ENCODE peak calls at places on chromosomes 12 and 14, in seven cellular contexts. E is pancreas, J is adrenal gland, I is A673, N is aorta, P is mucosa of descending colon, C is lower lobe of right lung. L is an unnamed sample. For H3K36me3 and H3K4me1, the result is how much of the 10 kb centered on the place peaks cover.

GRCh38 chr14:20684662-20685456 is 499 bp downstream of the RNASE4 start:
- DNase-seq in E (no peak), J (peak), I (peak), N (peak), P (peak), C (no peak), L (peak)

GRCh38 chr14:21840765-21841164 is 167.1 kb upstream of the OR4E1 start:
- DNase-seq in E (no peak), J (no peak), I (peak), N (no peak), P (no peak), C (no peak), L (no peak)

GRCh38 chr12:22312336-22312735 is 22.2 kb downstream of the ST8SIA1 start:
- DNase-seq in E (no peak), J (no peak), I (no peak), N (peak), P (no peak), C (no peak), L (no peak)

GRCh38 chr14:55701638-55702037 is 121.6 kb downstream of the KTN1 start:
- DNase-seq in E (no peak), J (no peak), I (no peak), N (no peak), P (no peak), C (no peak), L (no peak)

GRCh38 chr14:22314183-22314820 is 274.7 kb downstream of the DAD1 start:
- DNase-seq in E (no peak), J (peak), I (peak), N (no peak), P (no peak), C (no peak), L (peak)

GRCh38 chr14:101111620-101112290 is 208.2 kb upstream of the RTL1 start:
- DNase-seq in E (peak), J (peak), I (no peak), N (no peak), P (no peak), C (no peak), L (no peak)

GRCh38 chr12:119578112-119578511 is 15.5 kb upstream of the TMEM233 start:
- DNase-seq in E (no peak), J (no peak), I (no peak), N (no peak), P (no peak), C (no peak), L (no peak)

GRCh38 chr12:75115748-75116147 is 93.9 kb downstream of the KCNC2 start:
- DNase-seq in E (no peak), J (no peak), I (no peak), N (no peak), P (no peak), C (no peak), L (no peak)

GRCh38 chr12:79555006-79555925 is 135.5 kb downstream of the PAWR start:
- DNase-seq in E (no peak), J (no peak), I (peak), N (no peak), P (no peak), C (no peak), L (peak)

GRCh38 chr12:55142896-55143870 is 17.0 kb downstream of the OR9K2 start:
- DNase-seq in E (no peak), J (peak), I (peak), N (no peak), P (no peak), C (no peak), L (peak)

GRCh38 chr12:52149182-52149641 is 42.6 kb downstream of the KRT80 start:
- DNase-seq in E (no peak), J (no peak), I (no peak), N (no peak), P (no peak), C (no peak), L (peak)

GRCh38 chr14:94048676-94049624 is 22.8 kb downstream of the OTUB2 start:
- DNase-seq in E (no peak), J (no peak), I (peak), N (no peak), P (no peak), C (no peak), L (no peak)

GRCh38 chr14:94047581-94047980 is 21.4 kb downstream of the OTUB2 start:
- DNase-seq in E (no peak), J (no peak), I (no peak), N (no peak), P (no peak), C (no peak), L (no peak)

GRCh38 chr14:94050231-94050880 is 24.2 kb downstream of the OTUB2 start:
- DNase-seq in E (no peak), J (peak), I (no peak), N (no peak), P (no peak), C (peak), L (no peak)

GRCh38 chr14:94051115-94051514 is 25.0 kb downstream of the OTUB2 start:
- DNase-seq in E (no peak), J (peak), I (peak), N (no peak), P (no peak), C (no peak), L (peak)

GRCh38 chr14:94049625-94050023 is 23.5 kb downstream of the OTUB2 start:
- DNase-seq in E (no peak), J (no peak), I (no peak), N (no peak), P (no peak), C (no peak), L (no peak)
- H3K36me3 ChIP-seq in E (half or more), J (under half), I (under half), N (under half), P (under half), C (half or more), L (half or more)

GRCh38 chr12:32896438-32897275 is at the start of gene PKP2:
- DNase-seq in E (peak), J (peak), I (peak), N (peak), P (peak), C (peak), L (no peak)

GRCh38 chr12:32895688-32896437 is 714 bp downstream of the PKP2 start:
- DNase-seq in E (peak), J (no peak), I (no peak), N (no peak), P (peak), C (no peak), L (no peak)

GRCh38 chr12:32897276-32897615 is 669 bp upstream of the PKP2 start:
- DNase-seq in E (no peak), J (no peak), I (no peak), N (no peak), P (no peak), C (no peak), L (no peak)

GRCh38 chr12:32894566-32894965 is 2.0 kb downstream of the PKP2 start:
- DNase-seq in E (no peak), J (no peak), I (no peak), N (no peak), P (no peak), C (no peak), L (no peak)

GRCh38 chr12:32897688-32898573 is 1.4 kb upstream of the PKP2 start:
- DNase-seq in E (no peak), J (no peak), I (no peak), N (no peak), P (no peak), C (no peak), L (no peak)
- H3K4me3 ChIP-seq in E (peak), J (no peak), I (peak), N (no peak), P (no peak), C (no peak), L (no peak)

GRCh38 chr12:57842342-57843294 is 3.9 kb downstream of the CTDSP2 start:
- DNase-seq in E (no peak), J (no peak), I (peak), N (no peak), P (no peak), C (no peak), L (peak)
- H3K4me1 ChIP-seq in E (half or more), J (half or more), I (half or more), N (under half), P (half or more), C (half or more), L (half or more)

DNA sequence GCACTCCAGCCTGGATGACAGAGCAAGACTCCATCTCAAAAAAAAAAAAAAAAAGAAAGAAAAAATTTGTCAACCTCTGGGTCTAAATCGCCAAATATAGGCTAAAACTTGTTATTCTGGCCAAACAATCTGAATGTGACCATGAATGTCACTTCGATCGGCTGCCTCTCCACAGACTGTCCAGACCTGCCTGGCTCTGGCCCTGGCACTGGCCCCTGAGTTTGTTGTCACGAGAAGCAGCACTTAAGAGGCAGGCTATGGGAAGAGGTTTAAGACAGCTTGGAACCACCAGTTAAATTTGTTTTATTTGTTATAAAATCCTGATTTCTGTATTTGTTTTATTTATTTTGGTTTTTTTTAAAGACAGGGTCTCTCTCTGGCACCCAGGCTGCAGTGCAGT is 14.5 kb downstream of the WSB2 start:
- DNase-seq in E (no peak), J (no peak), I (no peak), N (no peak), P (no peak), C (no peak), L (no peak)
- H3K36me3 ChIP-seq in E (under half), J (under half), I (under half), N (under half), P (under half), C (half or more), L (half or more)

GRCh38 chr12:11860026-11860425 is 210.6 kb downstream of the ETV6 start:
- DNase-seq in E (no peak), J (no peak), I (no peak), N (no peak), P (no peak), C (no peak), L (no peak)

GRCh38 chr12:11862794-11863193 is 207.9 kb upstream of the BCL2L14 start:
- DNase-seq in E (no peak), J (no peak), I (no peak), N (no peak), P (no peak), C (no peak), L (peak)

GRCh38 chr12:11861864-11862600 is 208.7 kb upstream of the BCL2L14 start:
- DNase-seq in E (no peak), J (no peak), I (no peak), N (no peak), P (no peak), C (no peak), L (no peak)

GRCh38 chr12:11863478-11863906 is 207.2 kb upstream of the BCL2L14 start:
- DNase-seq in E (no peak), J (peak), I (no peak), N (peak), P (no peak), C (no peak), L (peak)

DNA sequence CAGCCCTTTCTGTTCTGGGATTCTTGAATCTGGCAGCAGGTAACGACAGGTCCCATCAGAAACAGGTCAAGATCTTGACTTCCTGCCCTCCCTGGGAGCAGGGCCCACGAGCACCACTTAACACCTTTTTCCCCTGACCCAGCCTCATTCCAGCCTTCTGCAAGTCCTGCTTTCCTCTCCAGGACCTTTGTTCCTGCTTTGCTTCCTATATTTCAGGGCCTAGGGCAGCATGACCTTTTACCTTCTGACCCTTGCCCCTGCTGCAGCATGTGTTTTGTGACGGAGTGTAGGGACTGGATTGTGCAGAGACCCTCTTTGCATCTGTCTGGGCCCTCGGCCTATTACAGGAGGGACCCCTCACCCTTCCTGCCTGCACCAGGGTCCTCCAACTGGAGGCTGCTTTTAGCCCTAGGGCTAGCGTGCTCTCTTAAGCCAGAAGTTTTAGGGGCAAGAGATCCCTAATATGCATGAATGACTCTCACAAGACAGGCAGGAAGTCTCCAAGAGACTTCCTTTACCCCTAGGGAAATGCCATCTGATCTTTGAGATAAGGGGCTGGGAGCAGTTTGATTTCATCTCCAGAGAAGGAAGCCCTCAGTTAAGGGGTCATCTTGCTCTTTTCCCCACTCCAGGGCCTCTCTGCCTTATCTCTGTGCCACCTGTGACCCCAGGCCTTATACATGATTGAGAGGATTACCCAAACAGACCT is 209.4 kb upstream of the BCL2L14 start:
- DNase-seq in E (no peak), J (no peak), I (peak), N (no peak), P (no peak), C (no peak), L (no peak)
- H3K4me3 ChIP-seq in E (no peak), J (no peak), I (no peak), N (no peak), P (no peak), C (no peak), L (no peak)

DNA sequence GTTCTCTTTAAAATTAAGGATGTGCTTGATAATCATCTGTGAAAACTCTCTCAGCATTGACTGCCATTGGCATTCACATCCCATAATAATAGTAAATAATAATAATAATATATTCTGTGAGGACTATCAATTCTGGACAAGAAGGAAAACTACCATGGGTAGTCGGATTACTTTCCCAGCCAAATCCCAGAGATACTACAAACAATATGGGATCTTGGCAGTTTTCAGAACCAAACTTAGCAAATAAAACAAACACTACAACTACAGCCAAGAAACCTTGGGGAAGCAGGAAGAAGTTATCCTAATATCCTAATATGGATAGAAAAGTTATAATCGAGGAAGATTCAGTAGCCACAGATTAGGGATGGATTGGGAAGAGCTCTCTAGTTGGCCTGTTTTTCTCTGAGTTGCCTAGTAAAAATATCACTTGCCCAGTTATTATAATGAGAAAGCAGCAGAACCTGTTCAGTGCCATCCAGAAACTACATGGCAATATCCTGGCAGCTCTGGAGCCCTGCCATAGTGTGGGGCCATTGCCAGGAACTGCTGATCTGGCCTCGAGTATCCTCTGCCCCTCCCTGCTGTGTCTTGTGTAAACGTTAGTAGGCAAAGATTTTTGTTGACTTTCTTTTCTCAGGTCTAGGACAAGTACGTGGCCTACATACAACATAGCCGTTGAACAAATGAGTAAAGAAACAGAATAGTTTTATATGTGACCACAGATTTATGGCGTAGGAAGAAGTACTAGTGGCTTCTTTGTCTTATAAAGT is 193.5 kb downstream of the SLC2A13 start:
- DNase-seq in E (peak), J (peak), I (no peak), N (no peak), P (peak), C (peak), L (no peak)
- H3K4me1 ChIP-seq in E (under half), J (under half), I (under half), N (under half), P (under half), C (under half), L (under half)

GRCh38 chr14:60974070-60974469 is 6.8 kb downstream of the TRMT5 start:
- DNase-seq in E (no peak), J (no peak), I (no peak), N (no peak), P (no peak), C (no peak), L (no peak)
- H3K36me3 ChIP-seq in E (under half), J (under half), I (under half), N (under half), P (under half), C (under half), L (under half)

DNA sequence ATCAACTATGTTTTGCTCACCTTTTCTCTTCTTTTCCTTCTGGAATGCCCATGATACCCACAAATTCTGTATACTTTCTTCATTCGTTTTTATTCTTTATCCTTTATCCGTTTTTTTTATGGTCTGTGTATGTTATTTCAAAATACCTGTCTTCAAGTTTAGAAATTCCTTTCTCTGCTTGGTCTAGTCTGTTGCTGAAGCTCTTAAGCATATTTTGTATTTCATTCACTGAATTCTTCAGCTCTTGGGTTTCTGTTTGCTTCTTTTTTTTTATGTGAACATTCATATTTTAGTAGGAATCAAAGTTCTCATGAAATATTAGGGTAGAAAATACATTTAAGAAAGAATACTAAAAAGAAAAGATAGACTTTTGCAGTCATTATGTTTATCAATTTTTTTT is 22.7 kb upstream of the GTF2A1 start:
- DNase-seq in E (no peak), J (no peak), I (no peak), N (no peak), P (no peak), C (no peak), L (no peak)
- H3K4me3 ChIP-seq in E (no peak), J (no peak), I (no peak), N (no peak), P (no peak), C (no peak), L (no peak)

GRCh38 chr12:753401-754237 is 1.2 kb downstream of the WNK1 start:
- DNase-seq in E (peak), J (peak), I (peak), N (peak), P (peak), C (peak), L (peak)

GRCh38 chr12:751192-751827 is 1.1 kb upstream of the WNK1 start:
- DNase-seq in E (peak), J (peak), I (peak), N (peak), P (peak), C (peak), L (peak)

GRCh38 chr12:754238-754816 is 1.9 kb downstream of the WNK1 start:
- DNase-seq in E (no peak), J (no peak), I (peak), N (no peak), P (no peak), C (no peak), L (peak)

GRCh38 chr12:751828-752672 is at the start of gene WNK1:
- DNase-seq in E (peak), J (peak), I (peak), N (peak), P (peak), C (peak), L (peak)

DNA sequence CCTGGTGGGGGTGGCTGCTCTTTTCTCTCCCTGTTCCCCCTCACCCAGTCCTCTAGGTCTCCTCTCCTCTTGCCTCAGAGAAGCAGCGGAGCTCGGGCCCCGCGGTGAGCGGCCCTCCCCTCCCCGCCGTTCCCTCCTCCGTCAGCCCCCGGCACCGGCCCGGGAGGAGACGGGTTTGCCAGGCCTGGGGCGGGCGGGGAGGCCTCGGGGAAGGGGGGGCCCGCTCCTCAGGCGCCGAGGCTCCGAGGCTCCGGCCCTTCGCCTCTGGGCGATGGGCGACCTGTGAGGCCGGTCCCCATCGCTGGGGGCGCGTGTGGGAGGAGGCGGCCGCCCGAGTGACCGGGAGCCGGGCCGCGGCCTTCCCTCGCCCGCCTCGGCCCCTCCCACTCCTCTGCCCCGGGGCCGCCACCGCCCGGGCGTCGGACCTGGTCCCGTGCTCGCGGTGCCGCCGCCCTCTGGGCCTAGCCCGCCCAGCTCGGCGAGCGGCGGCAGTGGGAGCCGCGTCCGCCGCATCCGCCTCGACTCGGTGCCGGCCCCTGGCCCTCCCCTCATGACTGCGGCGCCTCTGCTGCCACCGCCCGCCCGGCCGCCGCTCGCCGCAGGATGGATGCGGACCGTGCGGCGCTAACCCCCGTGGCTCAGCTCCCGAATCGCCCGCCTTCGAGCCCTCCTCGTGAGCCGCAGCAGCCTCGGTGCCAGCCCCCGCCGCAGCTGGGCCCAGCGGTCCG is 458 bp downstream of the WNK1 start:
- DNase-seq in E (peak), J (peak), I (peak), N (peak), P (peak), C (peak), L (peak)
- H3K4me1 ChIP-seq in E (under half), J (under half), I (under half), N (under half), P (under half), C (under half), L (under half)

DNA sequence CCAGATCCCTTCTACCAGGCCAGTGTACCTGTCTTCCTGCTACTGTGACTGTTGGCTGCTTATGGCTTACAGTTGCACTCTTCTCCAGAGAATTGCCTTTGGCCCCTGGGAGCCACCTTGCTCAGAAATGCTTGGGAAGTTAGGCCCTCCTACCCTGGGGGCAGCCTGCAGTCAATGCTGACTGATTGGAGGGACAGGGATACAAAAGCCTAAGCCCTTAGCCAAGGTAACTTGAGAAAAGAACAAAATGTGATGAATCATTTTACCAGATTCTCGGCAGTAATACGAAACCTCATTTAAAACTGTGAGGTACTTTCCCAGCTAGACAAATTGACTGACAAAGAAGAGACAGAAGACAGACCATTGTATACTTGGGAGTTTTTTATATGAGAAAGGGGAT is 47.3 kb downstream of the PTCSC3 start:
- DNase-seq in E (no peak), J (no peak), I (no peak), N (no peak), P (no peak), C (no peak), L (no peak)
- H3K36me3 ChIP-seq in E (under half), J (under half), I (under half), N (under half), P (under half), C (under half), L (under half)

L was measured in adipocyte.